ENCODE peak calls at places on chromosomes 11 and 22, in nine cellular contexts. P is A549; E is PC-9; V is right atrium auricular region; B is breast epithelium; C is A673; T is cardiac muscle cell; L is CD4-positive, alpha-beta memory T cell; M is esophagus muscularis mucosa. X is an unnamed sample.

GRCh38 chr11:122775675-122776271 is 62.5 kb upstream of the CRTAM start:
- DNase-seq in P (no peak), E (no peak), V (no peak), B (no peak), C (no peak), T (no peak), L (no peak), M (no peak), X (no peak)

GRCh38 chr11:46554205-46555162 is 39.3 kb downstream of the AMBRA1 start:
- DNase-seq in P (peak; percentile 68), E (peak; percentile 17), V (no peak), B (no peak), C (peak; percentile 56), T (peak; percentile 81), L (no peak), M (no peak), X (no peak)

GRCh38 chr11:2805388-2806057 is 80.1 kb downstream of the CDKN1C start:
- DNase-seq in P (no peak), E (no peak), V (no peak), B (peak; percentile 21), C (no peak), T (no peak), L (no peak), M (no peak), X (peak; percentile 11)

GRCh38 chr22:44587004-44587793 is 89.2 kb upstream of the RTL6 start:
- DNase-seq in P (no peak), E (peak; percentile 71), V (no peak), B (no peak), C (no peak), T (peak; percentile 23), L (no peak), M (no peak), X (no peak)

GRCh38 chr11:34909955-34910354 is 6.2 kb downstream of the APIP start:
- DNase-seq in P (no peak), E (no peak), V (no peak), B (no peak), C (no peak), T (peak; percentile 28), L (no peak), M (no peak), X (no peak)

GRCh38 chr22:38397189-38398097 is 57.6 kb downstream of the KCNJ4 start:
- DNase-seq in P (no peak), E (peak; percentile 67), V (no peak), B (peak; percentile 45), C (peak; percentile 59), T (peak; percentile 67), L (no peak), M (no peak), X (peak; percentile 58)

GRCh38 chr22:49062155-49063039 is 765.3 kb downstream of the BRD1 start:
- DNase-seq in P (no peak), E (no peak), V (no peak), B (no peak), C (no peak), T (no peak), L (no peak), M (no peak), X (no peak)

GRCh38 chr11:74012072-74012809 is 3.4 kb upstream of the UCP3 start:
- DNase-seq in P (no peak), E (no peak), V (no peak), B (no peak), C (no peak), T (no peak), L (no peak), M (no peak), X (no peak)

DNA sequence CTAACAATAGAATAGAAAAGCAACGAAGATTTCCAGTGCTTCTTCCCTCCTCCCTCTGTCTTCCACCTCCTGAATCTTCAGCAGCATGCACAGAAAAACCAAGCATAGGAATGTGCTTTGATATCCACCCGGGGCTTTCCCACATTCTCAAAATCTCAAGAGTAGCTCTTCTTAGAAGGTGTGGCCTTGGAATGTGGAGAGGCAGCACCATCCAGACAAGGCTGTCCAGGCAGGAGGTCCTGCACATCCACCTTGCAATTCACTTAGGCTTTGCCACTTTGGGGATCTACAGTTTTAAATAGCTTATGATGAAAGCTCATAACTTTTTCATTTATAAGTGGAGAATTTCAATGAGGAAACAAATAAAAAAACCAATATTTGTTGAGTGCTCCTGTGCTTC is 72.9 kb downstream of the KIRREL3 start:
- DNase-seq in P (no peak), E (peak; percentile 47), V (no peak), B (no peak), C (no peak), T (no peak), L (no peak), M (no peak), X (peak; percentile 68)
- H3K27ac ChIP-seq in P (no peak overlapping the region), E (no peak overlapping the region), V (no peak overlapping the region), B (no peak overlapping the region), C (no peak overlapping the region), T (no peak overlapping the region), L (no peak overlapping the region), M (no peak overlapping the region), X (no peak overlapping the region)

GRCh38 chr11:19553683-19554333 is 158.8 kb upstream of the NAV2 start:
- DNase-seq in P (peak; percentile 57), E (peak; percentile 81), V (peak; percentile 88), B (peak; percentile 47), C (peak; percentile 72), T (peak; percentile 79), L (peak; percentile 43), M (peak; percentile 96), X (peak; percentile 78)

GRCh38 chr11:19552100-19552499 is 160.5 kb upstream of the NAV2 start:
- DNase-seq in P (no peak), E (no peak), V (no peak), B (no peak), C (no peak), T (no peak), L (no peak), M (no peak), X (no peak)

GRCh38 chr11:19555266-19555665 is 157.4 kb upstream of the NAV2 start:
- DNase-seq in P (no peak), E (no peak), V (no peak), B (no peak), C (no peak), T (no peak), L (no peak), M (no peak), X (no peak)

GRCh38 chr11:19551454-19551853 is 161.2 kb upstream of the NAV2 start:
- DNase-seq in P (no peak), E (no peak), V (no peak), B (no peak), C (no peak), T (no peak), L (no peak), M (no peak), X (no peak)

GRCh38 chr11:19552684-19553083 is 160.0 kb upstream of the NAV2 start:
- DNase-seq in P (no peak), E (no peak), V (no peak), B (no peak), C (no peak), T (no peak), L (no peak), M (no peak), X (no peak)
- H3K27ac ChIP-seq in P (no peak overlapping the region), E (no peak overlapping the region), V (no peak overlapping the region), B (no peak overlapping the region), C (no peak overlapping the region), T (no peak overlapping the region), L (no peak overlapping the region), M (no peak overlapping the region), X (no peak overlapping the region)

GRCh38 chr11:68282141-68282860 is 10.5 kb upstream of the C11orf24 start:
- DNase-seq in P (no peak), E (no peak), V (no peak), B (no peak), C (no peak), T (no peak), L (peak; percentile 20), M (no peak), X (no peak)
- H3K27ac ChIP-seq in P (no peak overlapping the region), E (no peak overlapping the region), V (no peak overlapping the region), B (no peak overlapping the region), C (no peak overlapping the region), T (no peak overlapping the region), L (no peak overlapping the region), M (no peak overlapping the region), X (no peak overlapping the region)

GRCh38 chr22:35400335-35400680 is 368 bp downstream of the MCM5 start:
- DNase-seq in P (no peak), E (no peak), V (no peak), B (no peak), C (peak; percentile 22), T (no peak), L (no peak), M (no peak), X (no peak)
- H3K27ac ChIP-seq in P (peak overlapping the region; percentile 95), E (no peak overlapping the region), V (no peak overlapping the region), B (peak overlapping the region; percentile 23), C (peak overlapping the region; percentile 99), T (no peak overlapping the region), L (peak overlapping the region; percentile 54), M (peak overlapping the region; percentile 76), X (no peak overlapping the region)

DNA sequence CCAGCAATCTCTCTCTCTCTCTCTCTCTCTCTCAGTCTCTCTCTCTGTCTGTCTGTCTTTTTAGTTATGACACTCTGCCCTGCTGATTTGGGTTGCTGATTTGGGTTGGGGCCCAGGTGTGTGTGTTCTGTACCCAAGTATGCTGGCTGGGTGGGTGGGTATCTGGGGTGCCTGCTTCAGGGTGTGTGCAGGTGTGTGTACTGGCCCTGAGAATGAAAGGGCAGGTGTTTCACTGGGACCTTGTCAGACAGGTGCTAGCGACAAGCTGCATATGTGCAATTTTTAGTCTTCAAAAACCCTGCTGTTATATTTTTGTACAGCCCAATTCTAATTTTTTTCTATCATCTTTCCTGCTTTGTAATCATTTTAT is 940 bp downstream of the CSF2RB start:
- DNase-seq in P (no peak), E (no peak), V (no peak), B (no peak), C (no peak), T (no peak), L (no peak), M (no peak), X (no peak)
- H3K27ac ChIP-seq in P (no peak overlapping the region), E (no peak overlapping the region), V (no peak overlapping the region), B (no peak overlapping the region), C (no peak overlapping the region), T (no peak overlapping the region), L (no peak overlapping the region), M (no peak overlapping the region), X (no peak overlapping the region)

GRCh38 chr11:43861141-43861540 is 19.5 kb upstream of the ALKBH3 start:
- DNase-seq in P (no peak), E (no peak), V (no peak), B (no peak), C (no peak), T (no peak), L (no peak), M (no peak), X (no peak)
- H3K27ac ChIP-seq in P (no peak overlapping the region), E (no peak overlapping the region), V (no peak overlapping the region), B (no peak overlapping the region), C (no peak overlapping the region), T (no peak overlapping the region), L (no peak overlapping the region), M (no peak overlapping the region), X (no peak overlapping the region)